ENCODE peak calls at places on chromosomes 13 and 19, in ten cellular contexts. S is A549, J is sigmoid colon, M is esophagus muscularis mucosa, K is tibial nerve, D is SK-N-SH, B is GM12878, F is stomach, N is transverse colon, X is suprapubic skin. Y is an unnamed sample.

GRCh38 chr19:10815969-10816635 is 19.9 kb downstream of the TMED1 start:
- DNase-seq in N (no peak), D (no peak), S (no peak), F (no peak), M (no peak), B (no peak), K (no peak), J (no peak), X (no peak), Y (no peak)

GRCh38 chr19:47450478-47450877 is 21.2 kb downstream of the SLC8A2 start:
- DNase-seq in M (no peak), K (no peak), J (no peak), B (no peak), X (no peak), D (no peak), N (no peak), S (no peak), F (no peak), Y (no peak)

GRCh38 chr19:17565611-17566010 is 10.2 kb downstream of the COLGALT1 start:
- DNase-seq in D (no peak), F (no peak), M (no peak), B (no peak), N (no peak), K (no peak), S (peak), X (no peak), J (no peak), Y (no peak)

GRCh38 chr13:113565526-113566226 is 18.9 kb upstream of the TFDP1 start:
- DNase-seq in S (no peak), N (peak), X (no peak), D (no peak), B (no peak), F (peak), K (no peak), M (peak), J (peak), Y (no peak)

GRCh38 chr13:97977376-97977705 is 23.9 kb downstream of the IPO5 start:
- DNase-seq in K (no peak), D (no peak), X (no peak), B (no peak), N (no peak), J (no peak), S (no peak), F (no peak), M (no peak), Y (no peak)

GRCh38 chr19:29715695-29716581 is 877 bp upstream of the C19orf12 start:
- DNase-seq in J (no peak), N (peak), K (no peak), D (no peak), X (peak), B (no peak), F (no peak), M (no peak), S (peak), Y (no peak)

GRCh38 chr13:19955873-19956559 is 2.5 kb upstream of the ZMYM2 start:
- DNase-seq in K (no peak), M (no peak), D (no peak), X (no peak), N (no peak), J (no peak), S (no peak), B (no peak), F (no peak), Y (no peak)

GRCh38 chr13:36454962-36455361 is 22.7 kb downstream of the CCNA1 start:
- DNase-seq in N (no peak), D (peak), J (no peak), M (no peak), S (no peak), X (no peak), F (no peak), K (no peak), B (no peak), Y (no peak)

GRCh38 chr13:41917641-41918040 is 43.3 kb downstream of the VWA8 start:
- DNase-seq in N (no peak), D (no peak), M (no peak), J (no peak), F (no peak), S (no peak), B (no peak), K (no peak), X (no peak), Y (no peak)

GRCh38 chr13:99981115-99982020 is at the start of gene ZIC2:
- DNase-seq in D (peak), B (no peak), J (no peak), M (no peak), N (no peak), F (no peak), X (no peak), S (peak), K (no peak), Y (peak)

GRCh38 chr19:15448778-15449619 is 757 bp downstream of the WIZ start:
- DNase-seq in F (no peak), D (peak), J (no peak), X (peak), B (no peak), S (peak), M (no peak), K (no peak), N (no peak), Y (no peak)

GRCh38 chr19:13505761-13506549 is at the start of gene CACNA1A:
- DNase-seq in S (no peak), J (no peak), N (no peak), F (no peak), M (no peak), D (peak), B (no peak), K (no peak), X (no peak), Y (no peak)

GRCh38 chr19:42092350-42092749 is 16.4 kb downstream of the ZNF574 start:
- DNase-seq in J (no peak), B (no peak), D (peak), N (peak), K (no peak), X (no peak), F (peak), M (no peak), S (peak), Y (no peak)

GRCh38 chr19:19568802-19569756 is 31.0 kb downstream of the CILP2 start:
- DNase-seq in F (no peak), M (no peak), D (no peak), J (no peak), S (no peak), K (no peak), N (no peak), X (no peak), B (no peak), Y (no peak)

GRCh38 chr19:45068041-45068440 is 8.2 kb downstream of the ZNF296 start:
- DNase-seq in K (no peak), J (no peak), S (no peak), M (no peak), D (peak), N (no peak), X (no peak), F (no peak), B (no peak), Y (no peak)

GRCh38 chr19:49556412-49557398 is 23.7 kb downstream of the NOSIP start:
- DNase-seq in F (no peak), K (no peak), X (no peak), N (no peak), S (no peak), M (no peak), B (no peak), D (no peak), J (no peak), Y (no peak)

GRCh38 chr13:20776751-20777150 is 3.0 kb upstream of the EEF1AKMT1 start:
- DNase-seq in D (no peak), X (no peak), S (no peak), J (no peak), N (no peak), M (no peak), B (no peak), F (no peak), K (no peak), Y (no peak)

GRCh38 chr19:55070755-55071502 is 4.7 kb upstream of the EPS8L1 start:
- DNase-seq in N (peak), S (peak), X (no peak), M (no peak), B (no peak), F (peak), D (no peak), J (no peak), K (no peak), Y (no peak)

GRCh38 chr13:79591493-79591892 is 110.5 kb downstream of the NDFIP2 start:
- DNase-seq in M (no peak), B (no peak), S (no peak), N (no peak), F (no peak), D (no peak), X (no peak), J (no peak), K (no peak), Y (no peak)

GRCh38 chr13:114334305-114335053 is 20.2 kb downstream of the CHAMP1 start:
- DNase-seq in B (no peak), F (no peak), D (no peak), J (no peak), K (no peak), S (no peak), X (no peak), N (no peak), M (no peak), Y (no peak)

GRCh38 chr13:35198821-35199220 is 256.8 kb downstream of the NBEA start:
- DNase-seq in F (no peak), S (no peak), K (no peak), J (no peak), B (no peak), N (no peak), X (no peak), M (no peak), D (no peak), Y (no peak)

GRCh38 chr13:49690133-49690989 is 925 bp downstream of the EBPL start:
- DNase-seq in M (no peak), X (no peak), D (peak), B (no peak), N (peak), J (no peak), K (peak), S (peak), F (peak), Y (no peak)

GRCh38 chr13:36447501-36447900 is 15.2 kb downstream of the CCNA1 start:
- DNase-seq in S (no peak), K (no peak), F (no peak), X (no peak), N (no peak), J (no peak), B (no peak), M (no peak), D (no peak), Y (no peak)

GRCh38 chr13:35817642-35818576 is 313.3 kb downstream of the DCLK1 start:
- DNase-seq in K (no peak), N (no peak), B (no peak), S (no peak), J (no peak), D (no peak), F (no peak), M (no peak), X (no peak), Y (no peak)

GRCh38 chr19:46384396-46384795 is 29.0 kb downstream of the CCDC8 start:
- DNase-seq in N (no peak), M (no peak), B (no peak), S (no peak), K (no peak), D (no peak), X (peak), J (peak), F (no peak), Y (no peak)

GRCh38 chr13:36051082-36051481 is 80.1 kb downstream of the DCLK1 start:
- DNase-seq in X (no peak), B (no peak), M (no peak), N (no peak), K (no peak), S (no peak), D (no peak), F (no peak), J (no peak), Y (no peak)

GRCh38 chr19:48403606-48404005 is 10.1 kb downstream of the GRIN2D start:
- DNase-seq in D (peak), S (peak), N (peak), K (no peak), F (no peak), M (no peak), B (no peak), J (no peak), X (no peak), Y (peak)

GRCh38 chr13:30307966-30308290 is 577 bp upstream of the KATNAL1 start:
- DNase-seq in B (no peak), K (no peak), D (no peak), M (no peak), F (no peak), N (no peak), X (no peak), S (peak), J (no peak), Y (no peak)

GRCh38 chr19:53010494-53010893 is 3.2 kb upstream of the ERVV-1 start:
- DNase-seq in K (no peak), F (no peak), S (no peak), M (no peak), X (no peak), D (no peak), B (no peak), N (no peak), J (no peak), Y (no peak)

GRCh38 chr13:24277721-24278120 is 31.7 kb upstream of the C1QTNF9 start:
- DNase-seq in X (no peak), F (no peak), D (no peak), N (no peak), J (no peak), K (no peak), M (no peak), S (no peak), B (no peak), Y (no peak)

DNA sequence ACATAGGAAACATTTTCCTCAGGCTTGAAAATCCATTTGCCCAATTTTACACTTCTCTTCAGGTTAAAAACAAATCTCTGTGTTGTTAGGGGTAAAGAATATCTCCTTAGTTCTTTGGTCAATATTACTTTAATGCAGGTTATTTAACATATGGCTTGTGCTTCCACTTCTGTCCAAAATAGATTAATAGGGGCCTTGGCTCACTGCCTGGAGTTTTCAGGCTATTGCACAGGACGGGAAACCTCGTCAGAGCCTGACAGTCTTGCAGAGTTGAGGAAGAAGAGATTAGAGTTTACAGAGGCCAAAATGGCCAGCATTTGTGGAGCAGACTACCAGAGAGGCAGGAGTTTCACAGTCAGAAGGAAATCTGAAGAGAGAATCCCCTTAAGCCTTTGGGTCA is 863.9 kb upstream of the GPC6 start:
- DNase-seq in M (no peak), D (no peak), J (no peak), S (no peak), X (no peak), F (no peak), B (no peak), K (no peak), N (no peak), Y (no peak)
- TF ChIP-seq EP300 in M (no peak), D (no peak), J (no peak), S (no peak), X (no peak), F (no peak), B (no peak), K (no peak), N (no peak), Y (no peak)

DNA sequence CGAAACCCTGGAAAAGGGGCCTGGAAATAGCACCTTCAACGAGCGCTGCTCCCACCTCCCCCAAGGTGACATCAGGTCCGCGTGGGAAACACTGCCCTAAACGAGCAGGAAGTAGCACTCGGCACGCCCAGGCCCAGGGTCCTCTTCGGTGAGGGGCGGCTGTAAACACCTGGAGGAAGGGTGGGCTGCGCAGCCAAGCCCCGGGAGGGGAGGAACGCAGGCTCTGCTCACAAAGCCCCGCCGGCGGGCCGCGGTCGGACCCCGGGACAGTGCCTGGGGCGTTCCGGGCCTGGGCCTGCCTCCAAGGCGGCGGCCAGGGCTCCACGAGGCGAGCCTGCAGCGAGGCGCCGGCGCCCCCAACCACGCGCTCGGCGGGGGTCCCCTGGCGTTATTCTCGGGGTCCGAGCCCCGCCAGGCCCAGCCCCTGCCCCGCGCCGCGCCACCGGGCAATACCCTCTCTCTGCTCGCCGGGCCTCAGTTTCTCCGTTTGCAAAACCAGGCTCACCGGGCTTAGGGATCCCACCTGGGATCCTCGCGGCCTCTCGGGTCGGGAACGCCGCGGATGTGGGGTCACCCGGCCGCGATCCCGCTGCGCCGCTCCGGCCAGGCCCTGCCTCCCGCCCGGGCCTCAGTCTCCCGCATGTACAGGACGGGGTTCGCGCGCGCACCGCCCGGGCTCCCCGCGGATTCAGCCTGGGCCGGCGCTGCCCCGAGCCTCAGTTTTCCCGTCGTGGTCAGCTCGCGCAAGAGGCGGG is 630 bp downstream of the RNF126 start:
- DNase-seq in S (peak), D (peak), M (no peak), B (no peak), J (peak), X (no peak), K (no peak), F (peak), N (peak), Y (peak)
- TF ChIP-seq EP300 in S (no peak), D (no peak), M (no peak), B (no peak), J (no peak), X (no peak), K (no peak), F (no peak), N (no peak), Y (no peak)

GRCh38 chr13:45042539-45042938 is 53.2 kb downstream of the GPALPP1 start:
- DNase-seq in J (no peak), B (no peak), S (no peak), M (no peak), D (no peak), X (no peak), K (no peak), F (no peak), N (no peak), Y (no peak)
- TF ChIP-seq EP300 in J (no peak), B (no peak), S (no peak), M (no peak), D (no peak), X (no peak), K (no peak), F (no peak), N (no peak), Y (no peak)

GRCh38 chr13:32962342-32962741 is 53.9 kb upstream of the KL start:
- DNase-seq in J (no peak), F (no peak), S (no peak), X (no peak), B (no peak), K (no peak), M (no peak), D (no peak), N (no peak), Y (no peak)

GRCh38 chr13:32961724-32962123 is 54.5 kb upstream of the KL start:
- DNase-seq in X (no peak), N (no peak), K (no peak), J (no peak), M (no peak), B (no peak), D (peak), S (no peak), F (no peak), Y (no peak)

GRCh38 chr13:32955881-32956594 is 60.2 kb upstream of the KL start:
- DNase-seq in J (no peak), B (no peak), D (no peak), X (no peak), K (no peak), S (no peak), F (no peak), M (no peak), N (no peak), Y (no peak)

GRCh38 chr13:32951580-32951979 is 64.6 kb upstream of the KL start:
- DNase-seq in D (no peak), M (no peak), J (no peak), B (no peak), S (no peak), N (no peak), K (no peak), F (no peak), X (no peak), Y (no peak)

DNA sequence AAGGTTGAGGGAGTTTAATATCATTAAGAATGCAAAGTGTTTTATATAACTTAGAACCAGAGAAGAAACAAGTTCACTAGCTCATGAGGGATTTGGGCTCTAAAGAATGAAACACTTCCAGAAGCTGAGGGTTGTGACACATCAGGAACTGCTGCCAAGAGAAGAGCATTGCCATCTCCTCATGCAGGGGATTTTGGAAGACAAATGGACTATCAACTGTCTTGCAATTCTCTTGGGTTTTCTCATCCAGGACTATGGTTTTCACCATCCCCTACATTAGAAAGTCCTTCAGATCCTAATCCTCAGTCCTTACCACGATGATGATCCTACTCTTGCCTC is 59.7 kb upstream of the KL start:
- DNase-seq in J (no peak), N (no peak), K (no peak), S (no peak), B (no peak), D (no peak), M (no peak), F (no peak), X (no peak), Y (no peak)
- TF ChIP-seq EP300 in J (no peak), N (no peak), K (no peak), S (no peak), B (no peak), D (no peak), M (no peak), F (no peak), X (no peak), Y (no peak)

GRCh38 chr19:492091-492531 is 4.2 kb upstream of the MADCAM1 start:
- DNase-seq in F (no peak), X (no peak), K (no peak), M (no peak), J (no peak), D (peak), S (no peak), B (no peak), N (no peak), Y (peak)
- TF ChIP-seq EP300 in F (no peak), X (no peak), K (no peak), M (no peak), J (no peak), D (no peak), S (no peak), B (no peak), N (no peak), Y (no peak)

GRCh38 chr19:2550431-2551171 is 74.7 kb downstream of the GADD45B start:
- DNase-seq in J (peak), F (no peak), K (no peak), M (no peak), D (peak), X (no peak), B (no peak), N (no peak), S (no peak), Y (peak)

GRCh38 chr19:2552859-2553258 is 76.9 kb downstream of the GADD45B start:
- DNase-seq in J (peak), N (peak), D (no peak), K (no peak), M (no peak), X (no peak), F (no peak), S (no peak), B (peak), Y (no peak)

GRCh38 chr19:2549701-2550191 is 73.8 kb downstream of the GADD45B start:
- DNase-seq in J (peak), S (no peak), M (peak), K (peak), D (no peak), B (no peak), X (peak), F (peak), N (peak), Y (peak)

GRCh38 chr19:2551864-2552185 is 75.9 kb downstream of the GADD45B start:
- DNase-seq in K (no peak), M (no peak), D (no peak), S (no peak), X (no peak), B (no peak), J (no peak), N (no peak), F (no peak), Y (no peak)

GRCh38 chr19:2551172-2551863 is 75.4 kb downstream of the GADD45B start:
- DNase-seq in D (no peak), B (no peak), X (no peak), N (no peak), J (peak), S (no peak), M (no peak), K (no peak), F (no peak), Y (no peak)
- TF ChIP-seq EP300 in D (no peak), B (no peak), X (no peak), N (no peak), J (no peak), S (no peak), M (no peak), K (no peak), F (no peak), Y (no peak)